ENCODE peak calls at places on chromosomes 13 and 19, in six cellular contexts. One of them, this sample, is unnamed.

GRCh38 chr13:28609936-28610335 is 49.0 kb upstream of the POMP start:
- DNase-seq in neuronal stem cell: no peak
- DNase-seq in H1: no peak
- DNase-seq in H9: no peak
- DNase-seq in IMR-90: peak; percentile 87
- DNase-seq in mesenchymal stem cell: peak; percentile 68
- DNase-seq in this sample: no peak

GRCh38 chr13:112838038-112838965 is 130.7 kb upstream of the MCF2L start:
- DNase-seq in neuronal stem cell: no peak
- DNase-seq in H1: no peak
- DNase-seq in H9: no peak
- DNase-seq in IMR-90: no peak
- DNase-seq in mesenchymal stem cell: no peak
- DNase-seq in this sample: no peak

GRCh38 chr19:55585658-55586339 is 5.2 kb upstream of the ZNF579 start:
- DNase-seq in neuronal stem cell: peak; percentile 84
- DNase-seq in H1: no peak
- DNase-seq in H9: peak; percentile 90
- DNase-seq in IMR-90: peak; percentile 63
- DNase-seq in mesenchymal stem cell: peak; percentile 77
- DNase-seq in this sample: peak; percentile 63

GRCh38 chr13:39684531-39685137 is 29.2 kb downstream of the COG6 start:
- DNase-seq in neuronal stem cell: peak; percentile 5
- DNase-seq in H1: no peak
- DNase-seq in H9: no peak
- DNase-seq in IMR-90: peak; percentile 65
- DNase-seq in mesenchymal stem cell: peak; percentile 55
- DNase-seq in this sample: peak; percentile 35

GRCh38 chr13:37701972-37702371 is 103.4 kb upstream of the POSTN start:
- DNase-seq in neuronal stem cell: no peak
- DNase-seq in H1: no peak
- DNase-seq in H9: no peak
- DNase-seq in IMR-90: peak; percentile 99
- DNase-seq in mesenchymal stem cell: peak; percentile 96
- DNase-seq in this sample: peak; percentile 50

GRCh38 chr19:50252111-50252886 is 48.9 kb downstream of the MYH14 start:
- DNase-seq in neuronal stem cell: no peak
- DNase-seq in H1: no peak
- DNase-seq in H9: peak; percentile 73
- DNase-seq in IMR-90: no peak
- DNase-seq in mesenchymal stem cell: no peak
- DNase-seq in this sample: peak; percentile 65

GRCh38 chr19:13623686-13624405 is 117.6 kb upstream of the CACNA1A start:
- DNase-seq in neuronal stem cell: no peak
- DNase-seq in H1: no peak
- DNase-seq in H9: no peak
- DNase-seq in IMR-90: no peak
- DNase-seq in mesenchymal stem cell: no peak
- DNase-seq in this sample: no peak

GRCh38 chr13:79647518-79647917 is 166.6 kb downstream of the NDFIP2 start:
- DNase-seq in neuronal stem cell: no peak
- DNase-seq in H1: no peak
- DNase-seq in H9: no peak
- DNase-seq in IMR-90: no peak
- DNase-seq in mesenchymal stem cell: no peak
- DNase-seq in this sample: no peak

GRCh38 chr19:55304279-55304978 is 20.6 kb downstream of the BRSK1 start:
- DNase-seq in neuronal stem cell: no peak
- DNase-seq in H1: no peak
- DNase-seq in H9: peak; percentile 80
- DNase-seq in IMR-90: no peak
- DNase-seq in mesenchymal stem cell: no peak
- DNase-seq in this sample: peak; percentile 77

GRCh38 chr13:52842440-52842839 is 6.0 kb downstream of the PCDH8 start:
- DNase-seq in neuronal stem cell: no peak
- DNase-seq in H1: no peak
- DNase-seq in H9: no peak
- DNase-seq in IMR-90: no peak
- DNase-seq in mesenchymal stem cell: no peak
- DNase-seq in this sample: no peak

GRCh38 chr19:998064-998463 is 2.2 kb upstream of the GRIN3B start:
- DNase-seq in neuronal stem cell: no peak
- DNase-seq in H1: no peak
- DNase-seq in H9: no peak
- DNase-seq in IMR-90: no peak
- DNase-seq in mesenchymal stem cell: no peak
- DNase-seq in this sample: no peak

GRCh38 chr13:77509221-77509620 is 26.3 kb upstream of the SCEL start:
- DNase-seq in neuronal stem cell: no peak
- DNase-seq in H1: no peak
- DNase-seq in H9: no peak
- DNase-seq in IMR-90: peak; percentile 8
- DNase-seq in mesenchymal stem cell: peak; percentile 12
- DNase-seq in this sample: no peak

GRCh38 chr13:46339035-46339666 is 47.9 kb downstream of the RUBCNL start:
- DNase-seq in neuronal stem cell: no peak
- DNase-seq in H1: no peak
- DNase-seq in H9: no peak
- DNase-seq in IMR-90: peak; percentile 12
- DNase-seq in mesenchymal stem cell: no peak
- DNase-seq in this sample: no peak

GRCh38 chr19:7083076-7083956 is 13.8 kb downstream of the ZNF557 start:
- DNase-seq in neuronal stem cell: no peak
- DNase-seq in H1: no peak
- DNase-seq in H9: no peak
- DNase-seq in IMR-90: peak; percentile 38
- DNase-seq in mesenchymal stem cell: peak; percentile 34
- DNase-seq in this sample: peak; percentile 70

GRCh38 chr19:51131780-51132680 is 7.3 kb downstream of the SIGLEC9 start:
- DNase-seq in neuronal stem cell: no peak
- DNase-seq in H1: no peak
- DNase-seq in H9: no peak
- DNase-seq in IMR-90: peak; percentile 38
- DNase-seq in mesenchymal stem cell: peak; percentile 92
- DNase-seq in this sample: peak; percentile 38

GRCh38 chr13:49279112-49279511 is 31.4 kb downstream of the CDADC1 start:
- DNase-seq in neuronal stem cell: no peak
- DNase-seq in H1: no peak
- DNase-seq in H9: no peak
- DNase-seq in IMR-90: no peak
- DNase-seq in mesenchymal stem cell: no peak
- DNase-seq in this sample: no peak

GRCh38 chr19:8259142-8259921 is 48.8 kb downstream of the CD320 start:
- DNase-seq in neuronal stem cell: no peak
- DNase-seq in H1: no peak
- DNase-seq in H9: no peak
- DNase-seq in IMR-90: no peak
- DNase-seq in mesenchymal stem cell: no peak
- DNase-seq in this sample: no peak

GRCh38 chr13:23956106-23956505 is 58.8 kb upstream of the C1QTNF9B start:
- DNase-seq in neuronal stem cell: no peak
- DNase-seq in H1: no peak
- DNase-seq in H9: no peak
- DNase-seq in IMR-90: peak; percentile 55
- DNase-seq in mesenchymal stem cell: no peak
- DNase-seq in this sample: no peak

GRCh38 chr13:102870677-102871415 is 25.0 kb downstream of the ERCC5 start:
- DNase-seq in neuronal stem cell: peak; percentile 50
- DNase-seq in H1: peak; percentile 33
- DNase-seq in H9: peak; percentile 58
- DNase-seq in IMR-90: peak; percentile 65
- DNase-seq in mesenchymal stem cell: peak; percentile 66
- DNase-seq in this sample: peak; percentile 70

GRCh38 chr19:50629194-50629593 is 10.5 kb downstream of the SYT3 start:
- DNase-seq in neuronal stem cell: no peak
- DNase-seq in H1: no peak
- DNase-seq in H9: no peak
- DNase-seq in IMR-90: no peak
- DNase-seq in mesenchymal stem cell: no peak
- DNase-seq in this sample: no peak

GRCh38 chr13:24627090-24627714 is 53.0 kb upstream of the ATP12A start:
- DNase-seq in neuronal stem cell: peak; percentile 63
- DNase-seq in H1: peak; percentile 46
- DNase-seq in H9: peak; percentile 87
- DNase-seq in IMR-90: no peak
- DNase-seq in mesenchymal stem cell: no peak
- DNase-seq in this sample: peak; percentile 82

GRCh38 chr13:28318418-28318995 is 176.4 kb downstream of the FLT1 start:
- DNase-seq in neuronal stem cell: no peak
- DNase-seq in H1: no peak
- DNase-seq in H9: no peak
- DNase-seq in IMR-90: no peak
- DNase-seq in mesenchymal stem cell: no peak
- DNase-seq in this sample: no peak

GRCh38 chr19:19740755-19741154 is 7.8 kb upstream of the ZNF14 start:
- DNase-seq in neuronal stem cell: no peak
- DNase-seq in H1: no peak
- DNase-seq in H9: peak; percentile 21
- DNase-seq in IMR-90: no peak
- DNase-seq in mesenchymal stem cell: no peak
- DNase-seq in this sample: no peak

GRCh38 chr13:41179593-41180250 is 14.6 kb downstream of the KBTBD7 start:
- DNase-seq in neuronal stem cell: no peak
- DNase-seq in H1: no peak
- DNase-seq in H9: no peak
- DNase-seq in IMR-90: peak; percentile 80
- DNase-seq in mesenchymal stem cell: peak; percentile 6
- DNase-seq in this sample: no peak

GRCh38 chr13:98157609-98158008 is 14.7 kb downstream of the FARP1 start:
- DNase-seq in neuronal stem cell: no peak
- DNase-seq in H1: no peak
- DNase-seq in H9: no peak
- DNase-seq in IMR-90: no peak
- DNase-seq in mesenchymal stem cell: no peak
- DNase-seq in this sample: no peak

GRCh38 chr13:98157188-98157587 is 14.3 kb downstream of the FARP1 start:
- DNase-seq in neuronal stem cell: no peak
- DNase-seq in H1: no peak
- DNase-seq in H9: no peak
- DNase-seq in IMR-90: peak; percentile 40
- DNase-seq in mesenchymal stem cell: no peak
- DNase-seq in this sample: no peak

GRCh38 chr13:98158172-98158907 is 15.4 kb downstream of the FARP1 start:
- DNase-seq in neuronal stem cell: no peak
- DNase-seq in H1: no peak
- DNase-seq in H9: no peak
- DNase-seq in IMR-90: no peak
- DNase-seq in mesenchymal stem cell: no peak
- DNase-seq in this sample: no peak

GRCh38 chr13:98156259-98156658 is 13.4 kb downstream of the FARP1 start:
- DNase-seq in neuronal stem cell: no peak
- DNase-seq in H1: no peak
- DNase-seq in H9: no peak
- DNase-seq in IMR-90: no peak
- DNase-seq in mesenchymal stem cell: no peak
- DNase-seq in this sample: no peak

GRCh38 chr13:98155475-98156111 is 12.7 kb downstream of the FARP1 start:
- DNase-seq in neuronal stem cell: no peak
- DNase-seq in H1: no peak
- DNase-seq in H9: no peak
- DNase-seq in IMR-90: peak; percentile 91
- DNase-seq in mesenchymal stem cell: peak; percentile 76
- DNase-seq in this sample: no peak
- H3K4ac ChIP-seq in neuronal stem cell: no peak overlapping the region
- H3K4ac ChIP-seq in H1: no peak overlapping the region
- H3K4ac ChIP-seq in H9: no peak overlapping the region
- H3K4ac ChIP-seq in IMR-90: peak overlapping the region; percentile 30
- H3K4ac ChIP-seq in mesenchymal stem cell: no peak overlapping the region
- H3K4ac ChIP-seq in this sample: no peak overlapping the region

DNA sequence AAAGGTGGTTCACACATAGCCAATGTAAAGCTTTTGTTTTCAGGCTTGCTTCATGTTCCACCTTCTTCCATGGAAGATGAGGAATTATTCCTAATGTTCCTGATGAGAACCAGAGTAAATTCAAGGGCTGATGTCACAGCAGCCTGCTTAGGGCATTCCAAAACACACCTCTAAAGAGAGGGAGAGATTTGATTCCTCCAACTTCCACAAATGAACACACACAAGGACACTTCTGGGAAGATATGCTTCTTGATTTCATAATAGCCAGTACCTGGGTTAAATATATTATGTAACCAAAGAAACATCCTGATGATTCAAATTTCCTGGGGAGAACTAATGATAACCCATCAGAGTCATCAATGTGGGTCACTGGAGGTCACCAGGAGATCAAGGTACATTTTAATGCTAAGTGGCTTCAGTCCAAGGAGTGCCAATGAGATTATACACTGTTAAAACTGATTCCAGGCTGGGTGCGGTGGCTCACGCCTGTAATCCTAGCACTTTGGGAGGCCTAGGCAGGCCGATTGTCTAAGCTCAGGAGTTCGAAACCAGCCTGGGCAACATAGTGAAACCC is 53.9 kb upstream of the DOCK9 start:
- DNase-seq in neuronal stem cell: no peak
- DNase-seq in H1: no peak
- DNase-seq in H9: no peak
- DNase-seq in IMR-90: no peak
- DNase-seq in mesenchymal stem cell: no peak
- DNase-seq in this sample: no peak
- H2BK15ac ChIP-seq in neuronal stem cell: no peak overlapping the region
- H2BK15ac ChIP-seq in H1: no peak overlapping the region
- H2BK15ac ChIP-seq in H9: no peak overlapping the region
- H2BK15ac ChIP-seq in IMR-90: no peak overlapping the region
- H2BK15ac ChIP-seq in mesenchymal stem cell: peak overlapping the region; percentile 18
- H2BK15ac ChIP-seq in this sample: no peak overlapping the region

GRCh38 chr13:44365008-44365407 is 8.6 kb upstream of the SERP2 start:
- DNase-seq in neuronal stem cell: no peak
- DNase-seq in H1: no peak
- DNase-seq in H9: no peak
- DNase-seq in IMR-90: peak; percentile 64
- DNase-seq in mesenchymal stem cell: peak; percentile 53
- DNase-seq in this sample: peak; percentile 37

GRCh38 chr13:44368062-44368591 is 5.5 kb upstream of the SERP2 start:
- DNase-seq in neuronal stem cell: no peak
- DNase-seq in H1: no peak
- DNase-seq in H9: no peak
- DNase-seq in IMR-90: peak; percentile 71
- DNase-seq in mesenchymal stem cell: peak; percentile 52
- DNase-seq in this sample: no peak

GRCh38 chr13:44364601-44365000 is 9.0 kb upstream of the SERP2 start:
- DNase-seq in neuronal stem cell: peak; percentile 51
- DNase-seq in H1: no peak
- DNase-seq in H9: no peak
- DNase-seq in IMR-90: peak; percentile 55
- DNase-seq in mesenchymal stem cell: peak; percentile 68
- DNase-seq in this sample: peak; percentile 93

GRCh38 chr13:44364019-44364418 is 9.6 kb upstream of the SERP2 start:
- DNase-seq in neuronal stem cell: no peak
- DNase-seq in H1: no peak
- DNase-seq in H9: no peak
- DNase-seq in IMR-90: no peak
- DNase-seq in mesenchymal stem cell: no peak
- DNase-seq in this sample: no peak

GRCh38 chr13:44365899-44366298 is 7.7 kb upstream of the SERP2 start:
- DNase-seq in neuronal stem cell: no peak
- DNase-seq in H1: no peak
- DNase-seq in H9: no peak
- DNase-seq in IMR-90: no peak
- DNase-seq in mesenchymal stem cell: no peak
- DNase-seq in this sample: no peak
- H3K4ac ChIP-seq in neuronal stem cell: no peak overlapping the region
- H3K4ac ChIP-seq in H1: no peak overlapping the region
- H3K4ac ChIP-seq in H9: no peak overlapping the region
- H3K4ac ChIP-seq in IMR-90: no peak overlapping the region
- H3K4ac ChIP-seq in mesenchymal stem cell: no peak overlapping the region
- H3K4ac ChIP-seq in this sample: no peak overlapping the region

GRCh38 chr19:16922592-16922934 is 33.8 kb downstream of the F2RL3 start:
- DNase-seq in neuronal stem cell: no peak
- DNase-seq in H1: no peak
- DNase-seq in H9: no peak
- DNase-seq in IMR-90: no peak
- DNase-seq in mesenchymal stem cell: no peak
- DNase-seq in this sample: no peak
- H2BK15ac ChIP-seq in neuronal stem cell: no peak overlapping the region
- H2BK15ac ChIP-seq in H1: no peak overlapping the region
- H2BK15ac ChIP-seq in H9: no peak overlapping the region
- H2BK15ac ChIP-seq in IMR-90: no peak overlapping the region
- H2BK15ac ChIP-seq in mesenchymal stem cell: no peak overlapping the region
- H2BK15ac ChIP-seq in this sample: no peak overlapping the region

This sample was measured in mesendoderm.